ENCODE peak calls at places on chromosomes 13 and 19, in eight cellular contexts. Z is hepatic stellate cell, N is T-helper 2 cell, P is GM03348, D is left colon, T is fibroblast of the conjunctiva, K is NCI-H1105, U is PC-3. E is an unnamed sample.

GRCh38 chr13:91249370-91249769 is 98.1 kb upstream of the MIR17HG start:
- DNase-seq in Z (no peak), N (no peak), P (no peak), D (no peak), T (no peak), K (no peak), U (no peak), E (no peak)

GRCh38 chr13:26503826-26504594 is 53.5 kb upstream of the WASF3 start:
- DNase-seq in Z (no peak), N (no peak), P (no peak), D (no peak), T (no peak), K (no peak), U (no peak), E (no peak)

GRCh38 chr13:21227917-21228316 is 51.5 kb downstream of the MRPL57 start:
- DNase-seq in Z (no peak), N (no peak), P (no peak), D (no peak), T (no peak), K (no peak), U (no peak), E (no peak)

GRCh38 chr13:67119481-67119883 is 110.7 kb downstream of the PCDH9 start:
- DNase-seq in Z (peak), N (no peak), P (peak), D (no peak), T (peak), K (no peak), U (peak), E (peak)

GRCh38 chr19:42323852-42324654 is 1.4 kb upstream of the MEGF8 start:
- DNase-seq in Z (no peak), N (no peak), P (peak), D (peak), T (no peak), K (no peak), U (no peak), E (no peak)

GRCh38 chr13:112186091-112186490 is 119.1 kb downstream of the SOX1 start:
- DNase-seq in Z (no peak), N (no peak), P (no peak), D (no peak), T (no peak), K (no peak), U (no peak), E (no peak)

GRCh38 chr19:29477831-29478577 is 47.8 kb upstream of the VSTM2B start:
- DNase-seq in Z (no peak), N (no peak), P (peak), D (no peak), T (no peak), K (no peak), U (no peak), E (no peak)

GRCh38 chr19:23762884-23763711 is 4.4 kb upstream of the ZNF681 start:
- DNase-seq in Z (peak), N (peak), P (peak), D (peak), T (peak), K (peak), U (peak), E (no peak)

GRCh38 chr19:18114483-18114882 is 16.9 kb downstream of the MAST3 start:
- DNase-seq in Z (no peak), N (no peak), P (no peak), D (no peak), T (no peak), K (no peak), U (no peak), E (no peak)

GRCh38 chr13:94947392-94947791 is 235.0 kb upstream of the SOX21 start:
- DNase-seq in Z (no peak), N (no peak), P (no peak), D (no peak), T (no peak), K (no peak), U (peak), E (no peak)

GRCh38 chr13:52070929-52071523 is 46.5 kb downstream of the UTP14C start:
- DNase-seq in Z (peak), N (no peak), P (peak), D (no peak), T (peak), K (no peak), U (no peak), E (peak)

GRCh38 chr13:44451109-44451508 is 77.5 kb downstream of the SERP2 start:
- DNase-seq in Z (no peak), N (no peak), P (no peak), D (no peak), T (no peak), K (no peak), U (no peak), E (no peak)

GRCh38 chr13:109533350-109533749 is 253.0 kb downstream of the IRS2 start:
- DNase-seq in Z (no peak), N (no peak), P (no peak), D (no peak), T (no peak), K (no peak), U (no peak), E (no peak)

GRCh38 chr19:50607874-50608785 is 31.6 kb downstream of the SYT3 start:
- DNase-seq in Z (peak), N (peak), P (peak), D (peak), T (peak), K (no peak), U (peak), E (no peak)

GRCh38 chr19:33580645-33581037 is 41.1 kb upstream of the CHST8 start:
- DNase-seq in Z (no peak), N (no peak), P (no peak), D (no peak), T (no peak), K (no peak), U (peak), E (no peak)

GRCh38 chr19:18086590-18087138 is at the start of gene IL12RB1:
- DNase-seq in Z (peak), N (no peak), P (no peak), D (peak), T (no peak), K (no peak), U (no peak), E (no peak)

GRCh38 chr13:48333976-48334375 is 30.4 kb downstream of the RB1 start:
- DNase-seq in Z (no peak), N (no peak), P (peak), D (no peak), T (no peak), K (no peak), U (peak), E (peak)

GRCh38 chr19:7636691-7637373 is at the start of gene STXBP2:
- DNase-seq in Z (peak), N (peak), P (no peak), D (peak), T (no peak), K (peak), U (peak), E (no peak)

GRCh38 chr19:58091251-58091995 is 6.6 kb downstream of the ZSCAN18 start:
- DNase-seq in Z (no peak), N (no peak), P (no peak), D (no peak), T (no peak), K (no peak), U (no peak), E (no peak)

GRCh38 chr13:109668433-109669233 is 117.8 kb downstream of the IRS2 start:
- DNase-seq in Z (no peak), N (no peak), P (no peak), D (no peak), T (no peak), K (no peak), U (no peak), E (no peak)